ENCODE peak calls at places on chromosomes 12 and 14, in four cellular contexts. H is IMR-90, X is H1, Q is mesendoderm. S is an unnamed sample.

GRCh38 chr12:2488596-2488995 is 306.2 kb upstream of the FKBP4 start:
- DNase-seq in H (no peak), X (no peak), Q (no peak), S (no peak)

GRCh38 chr14:73418227-73418626 is 40.1 kb downstream of the NUMB start:
- DNase-seq in H (no peak), X (no peak), Q (no peak), S (no peak)

GRCh38 chr12:51217133-51217967 is 512 bp downstream of the POU6F1 start:
- DNase-seq in H (no peak), X (no peak), Q (peak; percentile 39), S (peak; percentile 31)

GRCh38 chr12:108332791-108333382 is 6.2 kb downstream of the CMKLR1 start:
- DNase-seq in H (no peak), X (no peak), Q (peak; percentile 19), S (no peak)

GRCh38 chr12:50862316-50862715 is 19.6 kb downstream of the TMPRSS12 start:
- DNase-seq in H (peak; percentile 77), X (no peak), Q (no peak), S (no peak)

GRCh38 chr14:105005929-105006830 is 14.7 kb downstream of the CDCA4 start:
- DNase-seq in H (no peak), X (no peak), Q (no peak), S (no peak)

GRCh38 chr14:67240168-67240932 is 885 bp upstream of the PALS1 start:
- DNase-seq in H (peak; percentile 11), X (no peak), Q (peak; percentile 5), S (no peak)

GRCh38 chr14:53491256-53491905 is 338.3 kb upstream of the DDHD1 start:
- DNase-seq in H (peak; percentile 28), X (no peak), Q (no peak), S (no peak)

GRCh38 chr12:19120795-19121194 is 8.7 kb upstream of the PLEKHA5 start:
- DNase-seq in H (peak; percentile 42), X (no peak), Q (no peak), S (no peak)

GRCh38 chr12:68617160-68617926 is 6.6 kb downstream of the RAP1B start:
- DNase-seq in H (peak; percentile 74), X (no peak), Q (peak; percentile 67), S (no peak)

GRCh38 chr14:60760648-60761364 is 26.2 kb downstream of the MNAT1 start:
- DNase-seq in H (no peak), X (peak; percentile 13), Q (peak; percentile 78), S (no peak)

GRCh38 chr14:61812347-61813100 is 50.3 kb downstream of the SNAPC1 start:
- DNase-seq in H (no peak), X (no peak), Q (peak; percentile 37), S (peak; percentile 32)

GRCh38 chr12:110039085-110039807 is 9.1 kb downstream of the C12orf76 start:
- DNase-seq in H (peak; percentile 98), X (no peak), Q (peak; percentile 78), S (no peak)

GRCh38 chr12:132761911-132762583 is 415 bp upstream of the ANKLE2 start:
- DNase-seq in H (peak; percentile 87), X (peak; percentile 29), Q (peak; percentile 87), S (peak; percentile 83)

GRCh38 chr12:6444704-6445688 is at the start of gene CD27:
- DNase-seq in H (no peak), X (no peak), Q (no peak), S (no peak)

GRCh38 chr12:104342635-104343249 is 39.2 kb downstream of the EID3 start:
- DNase-seq in H (no peak), X (no peak), Q (no peak), S (no peak)

GRCh38 chr14:94751956-94752355 is 18.0 kb downstream of the GSC start:
- DNase-seq in H (no peak), X (no peak), Q (no peak), S (no peak)

GRCh38 chr12:122871851-122872785 is 23.8 kb downstream of the VPS37B start:
- DNase-seq in H (peak; percentile 88), X (peak; percentile 96), Q (peak; percentile 98), S (no peak)

GRCh38 chr12:10147714-10148403 is 17.9 kb upstream of the CLEC7A start:
- DNase-seq in H (no peak), X (no peak), Q (no peak), S (no peak)

GRCh38 chr12:15684896-15685658 is 104.1 kb downstream of the EPS8 start:
- DNase-seq in H (no peak), X (no peak), Q (no peak), S (no peak)

GRCh38 chr12:15155271-15155670 is 65.9 kb downstream of the RERG start:
- DNase-seq in H (no peak), X (no peak), Q (no peak), S (no peak)

DNA sequence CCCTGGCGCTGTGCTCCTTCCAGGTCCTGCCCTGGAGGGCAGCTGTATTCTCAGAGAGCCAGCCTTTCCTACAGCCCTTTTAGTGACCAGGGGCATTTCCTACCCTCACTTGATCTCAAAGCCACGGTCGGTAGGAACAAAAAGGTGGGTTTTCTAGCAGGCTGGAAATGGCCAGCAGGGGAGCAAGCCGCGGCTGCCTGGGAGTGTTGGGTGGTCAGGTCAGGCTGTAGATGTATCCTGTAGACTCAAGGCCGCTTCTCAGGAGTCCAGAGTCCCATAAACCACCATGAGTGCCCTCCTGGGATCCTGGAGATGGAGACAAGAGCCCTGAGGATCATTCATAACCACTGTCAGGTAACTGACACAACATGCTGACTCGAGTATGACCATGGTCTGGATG is 18.6 kb downstream of the CINP start:
- DNase-seq in H (no peak), X (no peak), Q (no peak), S (no peak)
- H3K36me3 ChIP-seq in H (peaks cover 51% of the 10 kb centered on the region), X (peaks cover 23% of the 10 kb centered on the region), Q (peaks cover 12% of the 10 kb centered on the region), S (peaks cover 82% of the 10 kb centered on the region)

DNA sequence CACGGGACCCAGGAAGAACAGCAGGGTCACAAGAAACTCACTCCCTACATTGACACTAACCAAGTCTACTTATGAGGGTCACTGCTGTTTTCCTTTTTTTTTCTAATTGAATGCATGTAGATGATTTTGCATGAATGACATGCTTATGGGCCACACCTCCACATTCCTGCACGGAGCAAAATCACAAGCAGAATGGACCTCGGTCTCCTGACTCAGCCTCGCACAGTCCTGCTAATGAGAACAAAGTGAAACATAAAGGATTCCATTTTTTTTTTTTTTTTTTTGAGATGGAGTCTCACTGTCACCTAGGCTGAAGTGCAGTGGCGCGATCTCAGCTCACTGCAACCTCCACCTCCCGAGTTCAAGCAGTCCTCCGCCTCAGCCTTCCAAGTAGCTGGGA is 12.3 kb downstream of the SCARB1 start:
- DNase-seq in H (no peak), X (no peak), Q (no peak), S (no peak)
- H2BK5ac ChIP-seq in H (no peak overlapping the region), X (no peak overlapping the region), Q (no peak overlapping the region), S (no peak overlapping the region)

DNA sequence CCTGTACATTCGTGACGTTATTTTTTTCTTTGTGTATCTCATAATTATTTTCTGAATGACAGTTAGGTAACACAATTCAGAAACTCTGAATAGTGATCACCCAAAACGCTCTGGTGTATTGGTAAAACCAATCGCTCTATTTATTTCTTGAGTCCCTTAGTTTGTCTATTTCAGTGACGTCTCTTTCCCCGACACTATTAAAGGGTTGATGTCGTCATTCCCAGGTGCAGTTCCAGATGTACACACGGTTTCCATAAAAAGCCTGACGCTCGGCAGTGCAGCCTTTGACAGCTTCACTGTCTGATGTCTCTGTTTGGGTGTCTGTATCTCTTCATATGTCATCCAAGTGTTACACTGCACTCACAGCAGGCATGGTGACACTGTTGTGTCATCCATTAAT is 701.4 kb downstream of the TMEM121 start:
- DNase-seq in H (no peak), X (no peak), Q (no peak), S (no peak)
- H3K27ac ChIP-seq in H (no peak overlapping the region), X (no peak overlapping the region), Q (no peak overlapping the region), S (no peak overlapping the region)

GRCh38 chr14:92676031-92676430 is 72.4 kb downstream of the LGMN start:
- DNase-seq in H (no peak), X (no peak), Q (no peak), S (no peak)

GRCh38 chr14:92678766-92679165 is 69.7 kb downstream of the LGMN start:
- DNase-seq in H (no peak), X (no peak), Q (no peak), S (no peak)

GRCh38 chr14:92676448-92677086 is 71.9 kb downstream of the LGMN start:
- DNase-seq in H (no peak), X (no peak), Q (no peak), S (no peak)

GRCh38 chr14:92677955-92678354 is 70.5 kb downstream of the LGMN start:
- DNase-seq in H (no peak), X (no peak), Q (no peak), S (no peak)

GRCh38 chr14:92677087-92677668 is 71.2 kb downstream of the LGMN start:
- DNase-seq in H (no peak), X (no peak), Q (no peak), S (no peak)
- H3K36me3 ChIP-seq in H (peaks cover 30% of the 10 kb centered on the region), X (no peaks in the 10 kb centered on the region), Q (no peaks in the 10 kb centered on the region), S (no peaks in the 10 kb centered on the region)

GRCh38 chr12:111425655-111426054 is 19.9 kb downstream of the SH2B3 start:
- DNase-seq in H (peak; percentile 39), X (no peak), Q (no peak), S (no peak)

GRCh38 chr12:111427417-111428074 is 21.8 kb downstream of the SH2B3 start:
- DNase-seq in H (no peak), X (no peak), Q (no peak), S (no peak)

GRCh38 chr12:111426341-111427185 is 20.8 kb downstream of the SH2B3 start:
- DNase-seq in H (peak; percentile 50), X (no peak), Q (no peak), S (no peak)

GRCh38 chr12:111424793-111425251 is 19.1 kb downstream of the SH2B3 start:
- DNase-seq in H (no peak), X (no peak), Q (peak; percentile 58), S (no peak)

DNA sequence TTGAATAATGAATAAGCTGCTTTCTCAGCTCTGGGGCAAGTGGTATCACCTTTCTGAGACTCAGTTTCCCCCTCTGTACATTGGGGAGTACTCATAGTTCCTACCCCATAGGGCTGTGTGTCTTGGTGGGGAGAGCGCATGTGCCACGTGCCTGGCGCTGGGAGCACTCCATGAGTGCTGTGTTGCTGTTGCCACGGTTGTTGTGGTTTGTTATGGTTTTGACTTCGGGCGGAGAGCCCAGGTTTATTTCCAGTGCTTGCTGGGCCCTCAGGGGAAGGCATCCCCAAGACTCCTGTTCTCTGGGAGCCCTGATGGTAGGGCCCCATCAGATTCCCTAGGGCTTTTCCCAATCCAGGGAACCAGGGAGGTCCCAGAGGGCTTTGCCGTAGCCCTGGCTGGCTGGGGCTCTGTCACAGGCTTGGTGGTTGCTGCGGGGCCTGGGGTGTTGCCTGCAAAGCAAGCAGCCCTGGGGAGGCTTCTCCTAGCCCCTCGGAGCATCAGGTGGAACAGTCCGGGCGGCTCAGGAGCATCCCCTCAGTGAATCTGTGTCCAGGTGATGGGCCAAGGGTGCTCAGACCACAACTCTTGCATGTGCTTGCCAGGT is 18.6 kb downstream of the SH2B3 start:
- DNase-seq in H (no peak), X (no peak), Q (no peak), S (no peak)
- H2BK5ac ChIP-seq in H (no peak overlapping the region), X (peak overlapping the region; percentile 56), Q (no peak overlapping the region), S (no peak overlapping the region)

GRCh38 chr12:106113042-106113441 is 25.7 kb downstream of the NUAK1 start:
- DNase-seq in H (peak; percentile 68), X (no peak), Q (peak; percentile 73), S (no peak)
- H3K27ac ChIP-seq in H (no peak overlapping the region), X (no peak overlapping the region), Q (no peak overlapping the region), S (no peak overlapping the region)

DNA sequence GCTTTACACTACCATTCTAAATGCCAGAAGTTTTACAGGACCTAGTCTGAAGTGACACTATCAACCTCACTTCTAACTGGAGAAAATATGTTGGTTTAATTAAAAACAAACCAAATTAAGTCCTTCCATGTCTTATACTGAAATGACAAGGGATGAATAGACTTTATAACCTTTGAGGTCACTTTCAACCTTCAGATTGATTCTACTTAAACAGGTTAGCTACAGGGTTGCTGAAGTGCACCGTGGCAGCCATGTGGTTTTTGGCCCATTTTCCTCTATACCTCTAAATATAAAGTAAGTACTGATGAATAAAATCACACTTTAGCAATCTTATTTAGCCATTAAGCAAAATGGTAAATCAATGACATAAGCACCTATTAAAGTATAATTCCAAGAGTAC is 3.9 kb downstream of the SLC38A2 start:
- DNase-seq in H (no peak), X (no peak), Q (no peak), S (no peak)
- H3K36me3 ChIP-seq in H (peaks cover 57% of the 10 kb centered on the region), X (peaks cover 80% of the 10 kb centered on the region), Q (peaks cover 18% of the 10 kb centered on the region), S (peaks cover 27% of the 10 kb centered on the region)